ENCODE peak calls at places on chromosomes 16 and 17, in seven cellular contexts. One of them, this sample, is unnamed.

GRCh38 chr17:67244621-67245072 is 349 bp downstream of the HELZ start:
- DNase-seq in Right ventricle myocardium superior: peak
- DNase-seq in M059J: peak
- DNase-seq in MM.1S: no peak
- DNase-seq in activated effector memory CD4-positive, alpha-beta T cell treated with anti-CD3 and anti-CD28 coated beads, Interleukin-2, amount 50 U/mL, for 16 hours: peak
- DNase-seq in cardiac fibroblast: no peak
- DNase-seq in skeletal muscle cell: no peak
- DNase-seq in this sample: no peak

GRCh38 chr16:31471875-31472558 is at the start of gene TGFB1I1:
- DNase-seq in cardiac fibroblast: peak
- DNase-seq in Right ventricle myocardium superior: peak
- DNase-seq in skeletal muscle cell: no peak
- DNase-seq in MM.1S: no peak
- DNase-seq in M059J: peak
- DNase-seq in activated effector memory CD4-positive, alpha-beta T cell treated with anti-CD3 and anti-CD28 coated beads, Interleukin-2, amount 50 U/mL, for 16 hours: no peak
- DNase-seq in this sample: peak

GRCh38 chr17:77269696-77270681 is 129.2 kb downstream of the SEC14L1 start:
- DNase-seq in Right ventricle myocardium superior: no peak
- DNase-seq in cardiac fibroblast: no peak
- DNase-seq in MM.1S: no peak
- DNase-seq in activated effector memory CD4-positive, alpha-beta T cell treated with anti-CD3 and anti-CD28 coated beads, Interleukin-2, amount 50 U/mL, for 16 hours: no peak
- DNase-seq in M059J: no peak
- DNase-seq in skeletal muscle cell: no peak
- DNase-seq in this sample: no peak

GRCh38 chr17:58574025-58574424 is 59.6 kb upstream of the MTMR4 start:
- DNase-seq in Right ventricle myocardium superior: no peak
- DNase-seq in activated effector memory CD4-positive, alpha-beta T cell treated with anti-CD3 and anti-CD28 coated beads, Interleukin-2, amount 50 U/mL, for 16 hours: no peak
- DNase-seq in MM.1S: no peak
- DNase-seq in M059J: no peak
- DNase-seq in skeletal muscle cell: no peak
- DNase-seq in cardiac fibroblast: no peak
- DNase-seq in this sample: no peak

GRCh38 chr17:77392376-77393273 is 251.9 kb downstream of the SEC14L1 start:
- DNase-seq in MM.1S: no peak
- DNase-seq in M059J: peak
- DNase-seq in Right ventricle myocardium superior: peak
- DNase-seq in activated effector memory CD4-positive, alpha-beta T cell treated with anti-CD3 and anti-CD28 coated beads, Interleukin-2, amount 50 U/mL, for 16 hours: no peak
- DNase-seq in cardiac fibroblast: peak
- DNase-seq in skeletal muscle cell: no peak
- DNase-seq in this sample: no peak

GRCh38 chr17:79127534-79128135 is 53.0 kb downstream of the ENGASE start:
- DNase-seq in Right ventricle myocardium superior: no peak
- DNase-seq in activated effector memory CD4-positive, alpha-beta T cell treated with anti-CD3 and anti-CD28 coated beads, Interleukin-2, amount 50 U/mL, for 16 hours: no peak
- DNase-seq in M059J: no peak
- DNase-seq in cardiac fibroblast: no peak
- DNase-seq in MM.1S: no peak
- DNase-seq in skeletal muscle cell: no peak
- DNase-seq in this sample: no peak

GRCh38 chr16:19698480-19699465 is 19.3 kb downstream of the KNOP1 start:
- DNase-seq in cardiac fibroblast: peak
- DNase-seq in activated effector memory CD4-positive, alpha-beta T cell treated with anti-CD3 and anti-CD28 coated beads, Interleukin-2, amount 50 U/mL, for 16 hours: no peak
- DNase-seq in Right ventricle myocardium superior: no peak
- DNase-seq in MM.1S: no peak
- DNase-seq in M059J: peak
- DNase-seq in skeletal muscle cell: no peak
- DNase-seq in this sample: no peak

GRCh38 chr16:80580109-80580832 is 39.5 kb downstream of the DYNLRB2 start:
- DNase-seq in MM.1S: peak
- DNase-seq in activated effector memory CD4-positive, alpha-beta T cell treated with anti-CD3 and anti-CD28 coated beads, Interleukin-2, amount 50 U/mL, for 16 hours: peak
- DNase-seq in M059J: peak
- DNase-seq in Right ventricle myocardium superior: no peak
- DNase-seq in cardiac fibroblast: no peak
- DNase-seq in skeletal muscle cell: peak
- DNase-seq in this sample: no peak

GRCh38 chr16:85235988-85236831 is 123.9 kb upstream of the CIBAR2 start:
- DNase-seq in Right ventricle myocardium superior: peak
- DNase-seq in cardiac fibroblast: no peak
- DNase-seq in skeletal muscle cell: no peak
- DNase-seq in M059J: peak
- DNase-seq in activated effector memory CD4-positive, alpha-beta T cell treated with anti-CD3 and anti-CD28 coated beads, Interleukin-2, amount 50 U/mL, for 16 hours: no peak
- DNase-seq in MM.1S: no peak
- DNase-seq in this sample: no peak

GRCh38 chr16:85639529-85640253 is 26.6 kb downstream of the GSE1 start:
- DNase-seq in MM.1S: no peak
- DNase-seq in skeletal muscle cell: no peak
- DNase-seq in M059J: no peak
- DNase-seq in cardiac fibroblast: no peak
- DNase-seq in Right ventricle myocardium superior: peak
- DNase-seq in activated effector memory CD4-positive, alpha-beta T cell treated with anti-CD3 and anti-CD28 coated beads, Interleukin-2, amount 50 U/mL, for 16 hours: no peak
- DNase-seq in this sample: no peak

GRCh38 chr17:3989156-3989886 is 25.1 kb upstream of the ATP2A3 start:
- DNase-seq in activated effector memory CD4-positive, alpha-beta T cell treated with anti-CD3 and anti-CD28 coated beads, Interleukin-2, amount 50 U/mL, for 16 hours: no peak
- DNase-seq in M059J: no peak
- DNase-seq in Right ventricle myocardium superior: no peak
- DNase-seq in MM.1S: no peak
- DNase-seq in cardiac fibroblast: no peak
- DNase-seq in skeletal muscle cell: no peak
- DNase-seq in this sample: no peak

GRCh38 chr17:33725675-33726271 is 432.7 kb upstream of the ASIC2 start:
- DNase-seq in activated effector memory CD4-positive, alpha-beta T cell treated with anti-CD3 and anti-CD28 coated beads, Interleukin-2, amount 50 U/mL, for 16 hours: no peak
- DNase-seq in M059J: peak
- DNase-seq in cardiac fibroblast: peak
- DNase-seq in skeletal muscle cell: no peak
- DNase-seq in Right ventricle myocardium superior: peak
- DNase-seq in MM.1S: peak
- DNase-seq in this sample: no peak

GRCh38 chr17:82772026-82772425 is 20.2 kb downstream of the TBCD start:
- DNase-seq in skeletal muscle cell: no peak
- DNase-seq in cardiac fibroblast: peak
- DNase-seq in Right ventricle myocardium superior: no peak
- DNase-seq in activated effector memory CD4-positive, alpha-beta T cell treated with anti-CD3 and anti-CD28 coated beads, Interleukin-2, amount 50 U/mL, for 16 hours: no peak
- DNase-seq in M059J: peak
- DNase-seq in MM.1S: no peak
- DNase-seq in this sample: peak

GRCh38 chr17:78996781-78997201 is 12.8 kb downstream of the CANT1 start:
- DNase-seq in cardiac fibroblast: no peak
- DNase-seq in MM.1S: no peak
- DNase-seq in activated effector memory CD4-positive, alpha-beta T cell treated with anti-CD3 and anti-CD28 coated beads, Interleukin-2, amount 50 U/mL, for 16 hours: no peak
- DNase-seq in Right ventricle myocardium superior: peak
- DNase-seq in skeletal muscle cell: no peak
- DNase-seq in M059J: no peak
- DNase-seq in this sample: no peak

GRCh38 chr16:72989203-72989991 is 58.5 kb downstream of the ZFHX3 start:
- DNase-seq in skeletal muscle cell: peak
- DNase-seq in Right ventricle myocardium superior: no peak
- DNase-seq in M059J: peak
- DNase-seq in cardiac fibroblast: peak
- DNase-seq in MM.1S: no peak
- DNase-seq in activated effector memory CD4-positive, alpha-beta T cell treated with anti-CD3 and anti-CD28 coated beads, Interleukin-2, amount 50 U/mL, for 16 hours: peak
- DNase-seq in this sample: peak

GRCh38 chr16:24552705-24553104 is 13.3 kb downstream of the RBBP6 start:
- DNase-seq in Right ventricle myocardium superior: no peak
- DNase-seq in MM.1S: no peak
- DNase-seq in skeletal muscle cell: no peak
- DNase-seq in M059J: no peak
- DNase-seq in cardiac fibroblast: no peak
- DNase-seq in activated effector memory CD4-positive, alpha-beta T cell treated with anti-CD3 and anti-CD28 coated beads, Interleukin-2, amount 50 U/mL, for 16 hours: no peak
- DNase-seq in this sample: no peak

GRCh38 chr16:30069575-30070462 is 4.3 kb downstream of the ALDOA start:
- DNase-seq in activated effector memory CD4-positive, alpha-beta T cell treated with anti-CD3 and anti-CD28 coated beads, Interleukin-2, amount 50 U/mL, for 16 hours: no peak
- DNase-seq in Right ventricle myocardium superior: no peak
- DNase-seq in cardiac fibroblast: peak
- DNase-seq in M059J: no peak
- DNase-seq in MM.1S: no peak
- DNase-seq in skeletal muscle cell: no peak
- DNase-seq in this sample: no peak

GRCh38 chr17:3502466-3502865 is 26.7 kb downstream of the ASPA start:
- DNase-seq in skeletal muscle cell: no peak
- DNase-seq in cardiac fibroblast: no peak
- DNase-seq in Right ventricle myocardium superior: no peak
- DNase-seq in M059J: no peak
- DNase-seq in activated effector memory CD4-positive, alpha-beta T cell treated with anti-CD3 and anti-CD28 coated beads, Interleukin-2, amount 50 U/mL, for 16 hours: no peak
- DNase-seq in MM.1S: no peak
- DNase-seq in this sample: no peak

GRCh38 chr17:80889897-80890550 is 101.6 kb upstream of the CHMP6 start:
- DNase-seq in skeletal muscle cell: no peak
- DNase-seq in Right ventricle myocardium superior: peak
- DNase-seq in M059J: no peak
- DNase-seq in MM.1S: no peak
- DNase-seq in cardiac fibroblast: no peak
- DNase-seq in activated effector memory CD4-positive, alpha-beta T cell treated with anti-CD3 and anti-CD28 coated beads, Interleukin-2, amount 50 U/mL, for 16 hours: peak
- DNase-seq in this sample: no peak

GRCh38 chr17:350706-351435 is 1.7 kb downstream of the RPH3AL start:
- DNase-seq in cardiac fibroblast: peak
- DNase-seq in skeletal muscle cell: no peak
- DNase-seq in M059J: peak
- DNase-seq in MM.1S: no peak
- DNase-seq in Right ventricle myocardium superior: peak
- DNase-seq in activated effector memory CD4-positive, alpha-beta T cell treated with anti-CD3 and anti-CD28 coated beads, Interleukin-2, amount 50 U/mL, for 16 hours: peak
- DNase-seq in this sample: no peak

GRCh38 chr17:48542956-48543853 is 1.7 kb downstream of the HOXB2 start:
- DNase-seq in cardiac fibroblast: peak
- DNase-seq in M059J: peak
- DNase-seq in skeletal muscle cell: no peak
- DNase-seq in MM.1S: peak
- DNase-seq in Right ventricle myocardium superior: peak
- DNase-seq in activated effector memory CD4-positive, alpha-beta T cell treated with anti-CD3 and anti-CD28 coated beads, Interleukin-2, amount 50 U/mL, for 16 hours: peak
- DNase-seq in this sample: no peak

GRCh38 chr16:71900336-71900735 is 5.0 kb downstream of the IST1 start:
- DNase-seq in MM.1S: no peak
- DNase-seq in Right ventricle myocardium superior: no peak
- DNase-seq in M059J: no peak
- DNase-seq in cardiac fibroblast: peak
- DNase-seq in skeletal muscle cell: no peak
- DNase-seq in activated effector memory CD4-positive, alpha-beta T cell treated with anti-CD3 and anti-CD28 coated beads, Interleukin-2, amount 50 U/mL, for 16 hours: no peak
- DNase-seq in this sample: no peak

GRCh38 chr16:48153689-48154265 is 2.0 kb downstream of the ABCC12 start:
- DNase-seq in M059J: peak
- DNase-seq in cardiac fibroblast: no peak
- DNase-seq in activated effector memory CD4-positive, alpha-beta T cell treated with anti-CD3 and anti-CD28 coated beads, Interleukin-2, amount 50 U/mL, for 16 hours: no peak
- DNase-seq in skeletal muscle cell: no peak
- DNase-seq in MM.1S: no peak
- DNase-seq in Right ventricle myocardium superior: no peak
- DNase-seq in this sample: no peak

GRCh38 chr17:74528491-74529199 is 2.6 kb downstream of the CD300LB start:
- DNase-seq in Right ventricle myocardium superior: no peak
- DNase-seq in M059J: no peak
- DNase-seq in MM.1S: no peak
- DNase-seq in cardiac fibroblast: no peak
- DNase-seq in skeletal muscle cell: no peak
- DNase-seq in activated effector memory CD4-positive, alpha-beta T cell treated with anti-CD3 and anti-CD28 coated beads, Interleukin-2, amount 50 U/mL, for 16 hours: no peak
- DNase-seq in this sample: no peak

GRCh38 chr16:4696905-4697866 is 3.8 kb downstream of the NUDT16L1 start:
- DNase-seq in skeletal muscle cell: no peak
- DNase-seq in MM.1S: no peak
- DNase-seq in activated effector memory CD4-positive, alpha-beta T cell treated with anti-CD3 and anti-CD28 coated beads, Interleukin-2, amount 50 U/mL, for 16 hours: no peak
- DNase-seq in Right ventricle myocardium superior: no peak
- DNase-seq in M059J: no peak
- DNase-seq in cardiac fibroblast: no peak
- DNase-seq in this sample: no peak

GRCh38 chr17:79154446-79154845 is 79.8 kb downstream of the ENGASE start:
- DNase-seq in skeletal muscle cell: no peak
- DNase-seq in M059J: no peak
- DNase-seq in Right ventricle myocardium superior: peak
- DNase-seq in cardiac fibroblast: no peak
- DNase-seq in activated effector memory CD4-positive, alpha-beta T cell treated with anti-CD3 and anti-CD28 coated beads, Interleukin-2, amount 50 U/mL, for 16 hours: no peak
- DNase-seq in MM.1S: no peak
- DNase-seq in this sample: no peak

GRCh38 chr16:21663889-21664647 is at the start of gene OTOA:
- DNase-seq in MM.1S: no peak
- DNase-seq in M059J: no peak
- DNase-seq in skeletal muscle cell: no peak
- DNase-seq in cardiac fibroblast: no peak
- DNase-seq in Right ventricle myocardium superior: no peak
- DNase-seq in activated effector memory CD4-positive, alpha-beta T cell treated with anti-CD3 and anti-CD28 coated beads, Interleukin-2, amount 50 U/mL, for 16 hours: peak
- DNase-seq in this sample: no peak

This sample was measured in fibroblast of the conjunctiva.